ENCODE peak calls at places on chromosomes 6 and 20, in ten cellular contexts. W is sigmoid colon, L is heart left ventricle, T is AG09319, H is type B pancreatic cell, Y is hepatocyte, C is psoas muscle, A is dorsolateral prefrontal cortex, U is PC-9, B is pancreas. E is an unnamed sample.

GRCh38 chr6:145313041-145313855 is 422.1 kb downstream of the EPM2A start:
- DNase-seq in T (no peak), U (no peak), Y (no peak), H (no peak), C (no peak), A (no peak), L (no peak), W (no peak), B (no peak), E (no peak)

GRCh38 chr20:45964024-45964423 is 8.0 kb downstream of the ZNF335 start:
- DNase-seq in L (no peak), H (no peak), A (no peak), Y (peak), B (no peak), C (peak), U (no peak), W (peak), T (no peak), E (no peak)

GRCh38 chr6:8527818-8528217 is 92.5 kb upstream of the SLC35B3 start:
- DNase-seq in C (no peak), U (no peak), H (no peak), Y (no peak), A (no peak), B (no peak), L (no peak), W (no peak), T (no peak), E (no peak)

GRCh38 chr20:44018684-44019637 is 104.3 kb downstream of the TOX2 start:
- DNase-seq in U (no peak), L (no peak), A (no peak), C (no peak), H (no peak), T (no peak), W (peak), Y (no peak), B (no peak), E (no peak)

GRCh38 chr20:54539521-54540046 is 64.2 kb downstream of the DOK5 start:
- DNase-seq in Y (no peak), T (no peak), B (no peak), A (no peak), H (no peak), L (no peak), W (no peak), C (no peak), U (no peak), E (no peak)

GRCh38 chr6:33192671-33193602 is 670 bp upstream of the COL11A2 start:
- DNase-seq in Y (peak), L (peak), U (no peak), H (no peak), W (no peak), C (peak), T (no peak), B (peak), A (peak), E (peak)

GRCh38 chr20:59648720-59649119 is 44.4 kb downstream of the PHACTR3 start:
- DNase-seq in H (no peak), W (peak), C (no peak), L (no peak), A (peak), Y (no peak), T (no peak), B (no peak), U (no peak), E (no peak)

GRCh38 chr6:127435717-127436220 is 23.4 kb downstream of the KIAA0408 start:
- DNase-seq in B (no peak), Y (no peak), W (no peak), H (no peak), A (no peak), U (no peak), L (no peak), T (no peak), C (no peak), E (no peak)

GRCh38 chr6:37638414-37639079 is 59.1 kb downstream of the MDGA1 start:
- DNase-seq in T (no peak), L (no peak), Y (no peak), B (no peak), H (no peak), A (no peak), C (no peak), W (no peak), U (peak), E (no peak)

GRCh38 chr6:134363323-134364039 is 45.6 kb upstream of the SGK1 start:
- DNase-seq in C (no peak), A (no peak), B (no peak), L (no peak), T (no peak), Y (no peak), W (no peak), U (no peak), H (no peak), E (no peak)

GRCh38 chr20:63347950-63348827 is 13.0 kb downstream of the CHRNA4 start:
- DNase-seq in W (no peak), H (no peak), B (peak), U (no peak), T (no peak), Y (no peak), C (no peak), L (no peak), A (no peak), E (no peak)

GRCh38 chr20:25278636-25279361 is 30.9 kb downstream of the PYGB start:
- DNase-seq in U (no peak), C (peak), H (no peak), Y (no peak), L (peak), B (peak), W (peak), A (peak), T (no peak), E (no peak)

GRCh38 chr6:135240711-135241110 is 59.6 kb downstream of the MYB start:
- DNase-seq in L (no peak), Y (no peak), T (no peak), H (no peak), W (no peak), C (no peak), A (no peak), B (no peak), U (no peak), E (no peak)

GRCh38 chr6:149487316-149487715 is 2.5 kb upstream of the ZC3H12D start:
- DNase-seq in U (no peak), T (no peak), A (no peak), Y (no peak), B (no peak), W (no peak), L (no peak), C (no peak), H (no peak), E (no peak)

GRCh38 chr20:49479785-49480184 is 2.7 kb downstream of the KCNB1 start:
- DNase-seq in Y (no peak), H (no peak), B (no peak), U (no peak), W (no peak), L (no peak), A (peak), T (no peak), C (no peak), E (no peak)

GRCh38 chr20:2485662-2486061 is 15.1 kb upstream of the SNRPB start:
- DNase-seq in Y (no peak), C (no peak), T (no peak), U (no peak), A (no peak), W (no peak), L (peak), H (no peak), B (no peak), E (no peak)

GRCh38 chr6:18432180-18432579 is 45.0 kb downstream of the RNF144B start:
- DNase-seq in Y (no peak), L (no peak), B (no peak), W (no peak), U (no peak), A (no peak), C (no peak), H (no peak), T (no peak), E (no peak)

GRCh38 chr6:166935353-166935752 is 21.0 kb downstream of the RNASET2 start:
- DNase-seq in C (no peak), A (no peak), Y (no peak), U (no peak), W (no peak), H (no peak), B (no peak), T (no peak), L (no peak), E (no peak)

GRCh38 chr6:139736507-139736906 is 362.1 kb upstream of the CITED2 start:
- DNase-seq in A (no peak), L (no peak), H (no peak), B (no peak), Y (no peak), C (no peak), W (no peak), T (no peak), U (no peak), E (no peak)

GRCh38 chr6:157211603-157212455 is 111.5 kb downstream of the TMEM242 start:
- DNase-seq in U (no peak), T (no peak), L (no peak), W (no peak), Y (no peak), H (no peak), A (no peak), B (no peak), C (no peak), E (no peak)

GRCh38 chr6:113860165-113860955 is 3.2 kb downstream of the MARCKS start:
- DNase-seq in T (no peak), L (peak), A (peak), H (peak), U (no peak), Y (peak), B (peak), C (peak), W (peak), E (peak)

GRCh38 chr20:53829706-53830521 is 236.3 kb upstream of the ZNF217 start:
- DNase-seq in B (no peak), C (no peak), Y (peak), A (no peak), W (no peak), H (no peak), U (peak), T (peak), L (no peak), E (no peak)

GRCh38 chr20:10578607-10579006 is 95.2 kb downstream of the JAG1 start:
- DNase-seq in A (no peak), T (no peak), W (no peak), B (no peak), Y (no peak), U (no peak), C (no peak), H (no peak), L (no peak), E (no peak)

GRCh38 chr20:54062812-54063280 is 7.5 kb downstream of the BCAS1 start:
- DNase-seq in U (no peak), H (no peak), Y (peak), B (no peak), A (no peak), L (no peak), C (no peak), W (no peak), T (no peak), E (peak)

GRCh38 chr20:10654630-10655029 is 19.2 kb downstream of the JAG1 start:
- DNase-seq in C (no peak), A (no peak), L (no peak), T (no peak), W (no peak), Y (peak), H (no peak), B (peak), U (no peak), E (peak)

GRCh38 chr20:43915209-43916072 is 789 bp downstream of the TOX2 start:
- DNase-seq in W (no peak), A (no peak), C (no peak), H (no peak), L (no peak), B (no peak), U (no peak), Y (peak), T (no peak), E (no peak)

GRCh38 chr6:25351485-25351884 is 72.3 kb downstream of the CARMIL1 start:
- DNase-seq in H (no peak), A (no peak), T (no peak), C (no peak), L (no peak), W (no peak), Y (no peak), U (no peak), B (no peak), E (no peak)

GRCh38 chr6:33908025-33908424 is 104.2 kb upstream of the MLN start:
- DNase-seq in H (no peak), A (no peak), B (no peak), C (no peak), Y (peak), W (no peak), U (no peak), T (no peak), L (no peak), E (no peak)

GRCh38 chr6:85006362-85006761 is 242.0 kb upstream of the TBX18 start:
- DNase-seq in C (no peak), W (no peak), L (no peak), T (no peak), Y (no peak), B (no peak), H (no peak), U (no peak), A (no peak), E (no peak)

GRCh38 chr20:58636983-58637421 is 14.1 kb upstream of the STX16 start:
- DNase-seq in Y (no peak), T (no peak), W (peak), H (no peak), C (no peak), U (no peak), L (no peak), B (no peak), A (peak), E (no peak)
- TF ChIP-seq CTCF in Y (no peak), T (no peak), W (no peak), H (peak), C (no peak), U (no peak), L (peak), B (no peak), A (no peak), E (peak)

GRCh38 chr6:51630011-51630410 is 457.4 kb downstream of the PKHD1 start:
- DNase-seq in U (no peak), W (no peak), Y (no peak), B (no peak), T (no peak), A (no peak), H (no peak), L (no peak), C (no peak), E (no peak)

DNA sequence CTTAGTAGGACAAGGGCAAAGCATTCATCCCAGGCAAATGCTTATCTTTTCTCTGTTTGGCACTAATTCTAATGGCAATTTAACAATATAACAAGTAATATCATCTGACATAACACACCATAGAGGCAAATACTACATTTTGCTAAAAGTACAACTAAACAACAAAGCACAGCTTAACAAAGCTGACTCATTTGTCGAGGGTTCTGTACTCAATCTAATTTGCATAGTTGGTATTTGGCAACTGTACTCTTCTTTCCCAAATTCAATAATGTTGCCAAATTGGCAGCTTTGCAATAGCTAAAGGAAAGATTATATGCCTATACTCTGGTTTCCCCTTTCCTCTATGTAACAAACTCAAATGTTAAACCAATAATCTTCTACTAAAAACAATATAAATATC is 461.0 kb downstream of the PKHD1 start:
- DNase-seq in W (no peak), Y (no peak), U (no peak), H (no peak), B (no peak), T (no peak), C (no peak), L (no peak), A (no peak), E (no peak)
- TF ChIP-seq CTCF in W (no peak), Y (no peak), U (no peak), H (no peak), B (no peak), T (no peak), C (no peak), L (no peak), A (no peak), E (no peak)

GRCh38 chr6:159842035-159842434 is 42.0 kb downstream of the PNLDC1 start:
- DNase-seq in W (no peak), T (no peak), A (no peak), Y (no peak), U (no peak), B (no peak), C (no peak), H (no peak), L (no peak), E (no peak)
- TF ChIP-seq CTCF in W (no peak), T (peak), A (no peak), Y (no peak), U (peak), B (no peak), C (no peak), H (peak), L (peak), E (no peak)

DNA sequence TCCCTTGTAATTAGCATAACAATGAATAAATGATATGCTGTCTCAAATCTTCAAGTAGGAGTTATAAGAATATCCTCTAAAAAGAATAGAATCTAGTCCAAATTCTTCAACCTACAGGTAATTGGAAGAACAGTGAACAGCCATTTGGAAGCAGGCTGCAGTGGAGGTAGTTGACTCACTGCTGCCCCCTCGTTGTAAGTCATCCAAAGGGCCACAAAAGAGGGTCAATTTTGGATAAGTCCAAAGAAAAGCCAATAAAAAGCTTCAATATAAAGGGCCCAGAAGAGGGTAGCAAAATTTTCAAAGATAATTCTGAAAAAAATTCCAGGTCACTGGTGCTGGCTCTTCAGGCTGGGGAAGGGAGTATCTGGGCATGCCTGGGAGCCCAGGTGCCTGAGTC is 60.8 kb upstream of the SSTR4 start:
- DNase-seq in Y (peak), B (no peak), U (no peak), L (no peak), H (no peak), A (no peak), T (no peak), C (no peak), W (no peak), E (peak)
- TF ChIP-seq CTCF in Y (peak), B (no peak), U (peak), L (peak), H (peak), A (no peak), T (peak), C (no peak), W (no peak), E (peak)